ENCODE peak calls at places on chromosomes 2 and 18, in four cellular contexts. One of them, this sample, is unnamed.

GRCh38 chr2:226760412-226761194 is 39.0 kb downstream of the IRS1 start:
- DNase-seq in H9: no peak
- DNase-seq in H1: no peak
- DNase-seq in IMR-90: peak; percentile 94
- DNase-seq in this sample: no peak

GRCh38 chr2:149000168-149000938 is 38.1 kb upstream of the LYPD6B start:
- DNase-seq in H9: no peak
- DNase-seq in IMR-90: no peak
- DNase-seq in H1: no peak
- DNase-seq in this sample: peak; percentile 46

GRCh38 chr18:75211002-75211621 is 515 bp downstream of the TSHZ1 start:
- DNase-seq in H9: no peak
- DNase-seq in IMR-90: peak; percentile 18
- DNase-seq in H1: no peak
- DNase-seq in this sample: peak; percentile 33

GRCh38 chr2:85243101-85244072 is 84.4 kb downstream of the TGOLN2 start:
- DNase-seq in H1: no peak
- DNase-seq in IMR-90: no peak
- DNase-seq in H9: peak; percentile 78
- DNase-seq in this sample: peak; percentile 80

GRCh38 chr2:122061206-122061605 is 305.8 kb downstream of the TSN start:
- DNase-seq in H1: no peak
- DNase-seq in IMR-90: no peak
- DNase-seq in H9: no peak
- DNase-seq in this sample: peak; percentile 28

GRCh38 chr2:241608881-241609280 is 28.1 kb downstream of the THAP4 start:
- DNase-seq in H1: no peak
- DNase-seq in H9: no peak
- DNase-seq in IMR-90: no peak
- DNase-seq in this sample: no peak

GRCh38 chr18:69400253-69400975 is at the start of gene DOK6:
- DNase-seq in H1: no peak
- DNase-seq in IMR-90: peak; percentile 69
- DNase-seq in H9: peak; percentile 77
- DNase-seq in this sample: peak; percentile 88

GRCh38 chr2:146721486-146721885 is 1123.3 kb upstream of the ACVR2A start:
- DNase-seq in H9: no peak
- DNase-seq in H1: no peak
- DNase-seq in IMR-90: no peak
- DNase-seq in this sample: no peak

GRCh38 chr2:66134113-66134730 is 300.7 kb upstream of the MEIS1 start:
- DNase-seq in H1: no peak
- DNase-seq in H9: no peak
- DNase-seq in IMR-90: no peak
- DNase-seq in this sample: peak; percentile 40

GRCh38 chr2:108918156-108918845 is 70.7 kb downstream of the EDAR start:
- DNase-seq in H1: no peak
- DNase-seq in IMR-90: no peak
- DNase-seq in H9: no peak
- DNase-seq in this sample: no peak

GRCh38 chr2:201707753-201708152 is 9.3 kb upstream of the MPP4 start:
- DNase-seq in H9: no peak
- DNase-seq in H1: no peak
- DNase-seq in IMR-90: peak; percentile 66
- DNase-seq in this sample: no peak

GRCh38 chr2:83196225-83196624 is 1262.9 kb downstream of the SUCLG1 start:
- DNase-seq in IMR-90: peak; percentile 42
- DNase-seq in H1: no peak
- DNase-seq in H9: no peak
- DNase-seq in this sample: peak; percentile 11

GRCh38 chr2:36713300-36713699 is 16.8 kb downstream of the VIT start:
- DNase-seq in H1: no peak
- DNase-seq in H9: no peak
- DNase-seq in IMR-90: no peak
- DNase-seq in this sample: peak; percentile 22

GRCh38 chr2:242060212-242060835 is 190.8 kb downstream of the RTP5 start:
- DNase-seq in H1: no peak
- DNase-seq in H9: no peak
- DNase-seq in IMR-90: peak; percentile 71
- DNase-seq in this sample: no peak

GRCh38 chr2:126907671-126908070 is 9.0 kb downstream of the TEX51 start:
- DNase-seq in IMR-90: no peak
- DNase-seq in H1: no peak
- DNase-seq in H9: no peak
- DNase-seq in this sample: no peak

GRCh38 chr2:126902859-126903258 is 4.2 kb downstream of the TEX51 start:
- DNase-seq in IMR-90: no peak
- DNase-seq in H9: no peak
- DNase-seq in H1: no peak
- DNase-seq in this sample: no peak

GRCh38 chr2:126906781-126907180 is 8.1 kb downstream of the TEX51 start:
- DNase-seq in H9: peak; percentile 16
- DNase-seq in H1: no peak
- DNase-seq in IMR-90: no peak
- DNase-seq in this sample: no peak

GRCh38 chr2:126908721-126909177 is 10.1 kb downstream of the TEX51 start:
- DNase-seq in H1: no peak
- DNase-seq in H9: no peak
- DNase-seq in IMR-90: no peak
- DNase-seq in this sample: peak; percentile 28

DNA sequence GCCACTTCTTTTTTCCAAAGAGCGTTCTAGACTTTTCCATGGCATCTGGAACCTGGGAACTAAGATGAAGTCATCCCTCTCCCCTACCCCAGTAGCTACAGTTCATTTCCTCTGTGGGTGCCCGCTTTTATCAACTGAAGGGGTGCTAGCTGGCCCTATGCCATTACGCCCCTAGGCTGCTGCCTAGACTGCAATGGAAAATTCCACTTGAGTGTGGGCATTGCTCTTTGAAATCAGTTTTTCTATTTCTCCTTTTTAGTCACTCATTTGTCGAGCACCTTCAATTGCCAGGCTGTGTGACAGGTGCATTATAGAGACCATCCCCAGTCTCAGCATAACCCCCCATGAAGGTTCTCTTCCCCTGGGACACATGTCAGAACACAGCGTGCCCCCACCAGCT is 7.3 kb downstream of the TEX51 start:
- DNase-seq in H1: no peak
- DNase-seq in IMR-90: no peak
- DNase-seq in H9: no peak
- DNase-seq in this sample: no peak
- H3K56ac ChIP-seq in H1: no peak overlapping the region
- H3K56ac ChIP-seq in IMR-90: no peak overlapping the region
- H3K56ac ChIP-seq in H9: no peak overlapping the region
- H3K56ac ChIP-seq in this sample: no peak overlapping the region

GRCh38 chr2:38039511-38039910 is 36.4 kb downstream of the CYP1B1 start:
- DNase-seq in H9: no peak
- DNase-seq in H1: no peak
- DNase-seq in IMR-90: no peak
- DNase-seq in this sample: no peak
- H2BK15ac ChIP-seq in H9: no peak overlapping the region
- H2BK15ac ChIP-seq in H1: no peak overlapping the region
- H2BK15ac ChIP-seq in IMR-90: no peak overlapping the region
- H2BK15ac ChIP-seq in this sample: no peak overlapping the region

GRCh38 chr2:112048236-112048592 is 6.9 kb upstream of the TMEM87B start:
- DNase-seq in H1: no peak
- DNase-seq in H9: no peak
- DNase-seq in IMR-90: no peak
- DNase-seq in this sample: peak; percentile 89
- H4K5ac ChIP-seq in H1: no peak overlapping the region
- H4K5ac ChIP-seq in H9: no peak overlapping the region
- H4K5ac ChIP-seq in IMR-90: no peak overlapping the region
- H4K5ac ChIP-seq in this sample: no peak overlapping the region

GRCh38 chr18:2588666-2589344 is 17.4 kb downstream of the NDC80 start:
- DNase-seq in H9: no peak
- DNase-seq in IMR-90: no peak
- DNase-seq in H1: no peak
- DNase-seq in this sample: no peak
- H3K56ac ChIP-seq in H9: no peak overlapping the region
- H3K56ac ChIP-seq in IMR-90: no peak overlapping the region
- H3K56ac ChIP-seq in H1: no peak overlapping the region
- H3K56ac ChIP-seq in this sample: no peak overlapping the region

DNA sequence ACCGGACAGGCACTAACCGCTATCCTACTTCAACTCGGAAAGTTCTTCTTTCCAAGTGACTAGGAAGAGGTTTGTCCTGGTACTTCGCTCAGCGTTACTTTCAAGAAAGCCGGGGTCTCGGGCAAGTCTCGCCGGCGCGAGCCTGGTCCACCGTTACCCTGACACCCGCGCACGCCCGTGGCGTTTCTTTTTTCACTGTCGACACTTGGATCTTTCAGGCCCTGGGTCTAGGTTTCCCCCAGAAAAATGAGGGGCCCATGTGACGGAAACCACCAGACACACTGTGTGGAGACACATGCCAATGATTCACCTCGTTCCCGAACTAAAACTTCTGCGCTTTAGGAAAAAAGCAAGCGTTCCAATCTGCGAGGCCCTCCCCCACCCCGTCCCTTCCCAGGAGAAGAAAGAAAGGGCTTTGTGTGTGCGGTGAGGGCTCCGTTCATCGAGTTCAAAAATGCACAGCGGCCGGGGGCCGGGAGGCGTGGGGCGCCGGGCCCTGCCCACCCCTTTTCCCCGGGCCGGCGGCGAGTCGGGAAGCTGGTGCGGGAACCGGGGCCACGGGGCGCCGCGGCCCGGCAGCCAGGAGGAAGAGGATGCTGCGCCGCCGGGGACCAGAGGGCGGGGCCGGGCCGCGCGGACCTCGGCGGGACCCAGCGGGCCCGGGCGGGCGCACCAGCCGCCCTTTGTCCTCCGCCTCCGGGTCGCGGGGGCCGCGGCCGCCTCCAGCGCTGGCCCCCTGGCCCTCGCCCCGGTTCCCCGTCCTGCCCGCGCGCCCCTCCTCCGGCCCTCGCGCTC is 2.6 kb downstream of the ZNF521 start:
- DNase-seq in H1: no peak
- DNase-seq in IMR-90: peak; percentile 69
- DNase-seq in H9: peak; percentile 43
- DNase-seq in this sample: peak; percentile 64
- H2BK15ac ChIP-seq in H1: no peak overlapping the region
- H2BK15ac ChIP-seq in IMR-90: peak overlapping the region; percentile 1
- H2BK15ac ChIP-seq in H9: no peak overlapping the region
- H2BK15ac ChIP-seq in this sample: no peak overlapping the region

GRCh38 chr2:237244976-237245646 is 159.4 kb downstream of the COPS8 start:
- DNase-seq in H9: no peak
- DNase-seq in H1: no peak
- DNase-seq in IMR-90: peak; percentile 90
- DNase-seq in this sample: no peak
- H4K5ac ChIP-seq in H9: no peak overlapping the region
- H4K5ac ChIP-seq in H1: no peak overlapping the region
- H4K5ac ChIP-seq in IMR-90: peak overlapping the region; percentile 88
- H4K5ac ChIP-seq in this sample: no peak overlapping the region

GRCh38 chr2:141027221-141027620 is 1103.6 kb downstream of the LRP1B start:
- DNase-seq in H1: no peak
- DNase-seq in IMR-90: no peak
- DNase-seq in H9: no peak
- DNase-seq in this sample: no peak
- H3K56ac ChIP-seq in H1: no peak overlapping the region
- H3K56ac ChIP-seq in IMR-90: no peak overlapping the region
- H3K56ac ChIP-seq in H9: no peak overlapping the region
- H3K56ac ChIP-seq in this sample: no peak overlapping the region

GRCh38 chr2:55859875-55860274 is 63.7 kb downstream of the EFEMP1 start:
- DNase-seq in IMR-90: no peak
- DNase-seq in H1: no peak
- DNase-seq in H9: no peak
- DNase-seq in this sample: no peak
- H2BK15ac ChIP-seq in IMR-90: peak overlapping the region; percentile 63
- H2BK15ac ChIP-seq in H1: no peak overlapping the region
- H2BK15ac ChIP-seq in H9: no peak overlapping the region
- H2BK15ac ChIP-seq in this sample: no peak overlapping the region